ENCODE peak calls at places on chromosome 11, in six cellular contexts. S, N, P, R, F and I are unnamed samples.

GRCh38 chr11:103530257-103530656 is 421.0 kb downstream of the DYNC2H1 start:
- DNase-seq in S (no peak), F (no peak), R (no peak), N (no peak), P (no peak), I (no peak)

GRCh38 chr11:94305146-94305545 is 766 bp downstream of the IZUMO1R start:
- DNase-seq in N (no peak), R (no peak), F (no peak), P (no peak), S (no peak), I (no peak)

GRCh38 chr11:125141686-125142535 is 22.6 kb upstream of the PKNOX2 start:
- DNase-seq in P (peak; percentile 80), N (no peak), F (peak; percentile 52), R (peak; percentile 66), S (peak; percentile 29), I (peak; percentile 85)

GRCh38 chr11:9858218-9858617 is 194.3 kb downstream of the SWAP70 start:
- DNase-seq in N (no peak), P (no peak), S (no peak), F (no peak), R (no peak), I (peak; percentile 12)

GRCh38 chr11:100635194-100635593 is 51.9 kb upstream of the ARHGAP42 start:
- DNase-seq in F (no peak), P (no peak), N (no peak), S (no peak), R (no peak), I (no peak)

GRCh38 chr11:134792677-134793076 is 380.6 kb upstream of the B3GAT1 start:
- DNase-seq in P (no peak), R (no peak), F (no peak), S (no peak), N (no peak), I (no peak)

GRCh38 chr11:32602657-32603410 is 19.2 kb downstream of the EIF3M start:
- DNase-seq in R (no peak), N (peak; percentile 62), S (no peak), F (no peak), P (no peak), I (no peak)

GRCh38 chr11:44174846-44175245 is 79.4 kb downstream of the EXT2 start:
- DNase-seq in P (no peak), F (no peak), S (no peak), N (no peak), R (no peak), I (no peak)

GRCh38 chr11:10478574-10479550 is 23.8 kb downstream of the AMPD3 start:
- DNase-seq in R (no peak), S (peak; percentile 26), P (no peak), F (no peak), N (no peak), I (no peak)

GRCh38 chr11:68843052-68843561 is 1.4 kb upstream of the CPT1A start:
- DNase-seq in P (peak; percentile 63), R (no peak), S (no peak), F (no peak), N (peak; percentile 32), I (no peak)

GRCh38 chr11:119093951-119094815 is 7.5 kb downstream of the DPAGT1 start:
- DNase-seq in P (peak; percentile 48), R (peak; percentile 49), N (no peak), F (no peak), S (peak; percentile 80), I (peak; percentile 44)

GRCh38 chr11:93603225-93603624 is 58.3 kb upstream of the CEP295 start:
- DNase-seq in N (no peak), F (no peak), P (no peak), R (no peak), S (no peak), I (no peak)

GRCh38 chr11:118111019-118111743 is 24.4 kb upstream of the SMIM35 start:
- DNase-seq in S (no peak), N (no peak), P (no peak), R (no peak), F (peak; percentile 52), I (no peak)

GRCh38 chr11:45254070-45254469 is 32.1 kb downstream of the SYT13 start:
- DNase-seq in S (no peak), N (no peak), F (no peak), R (no peak), P (no peak), I (no peak)

GRCh38 chr11:16030664-16031063 is 325.7 kb downstream of the SOX6 start:
- DNase-seq in N (no peak), F (no peak), R (no peak), S (no peak), P (no peak), I (no peak)
- TF ChIP-seq CTCF in N (no peak), F (no peak), R (no peak), S (no peak), P (no peak), I (no peak)

DNA sequence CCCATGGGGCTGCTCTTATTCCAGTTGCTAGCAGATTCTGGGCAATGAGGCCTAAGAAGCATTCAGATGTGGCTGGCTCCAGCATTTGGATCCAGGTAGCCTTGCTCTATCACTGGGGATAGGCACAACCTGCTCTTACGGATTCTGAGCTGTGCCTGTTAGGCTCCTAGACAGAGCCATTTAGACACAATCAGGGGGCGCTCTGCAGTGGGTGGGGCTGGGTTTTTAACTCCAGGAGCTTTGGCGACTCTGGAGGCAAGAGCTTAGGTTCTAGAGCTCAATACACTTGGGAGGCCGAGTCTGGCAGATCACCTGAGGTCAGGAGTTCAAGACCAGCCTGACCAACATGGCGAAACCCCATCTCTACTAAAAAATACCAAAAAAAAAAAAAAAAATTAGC is 32.0 kb downstream of the KCNC1 start:
- DNase-seq in P (no peak), N (no peak), R (no peak), F (no peak), S (no peak), I (peak; percentile 0)
- TF ChIP-seq CTCF in P (no peak), N (peak; percentile 13), R (no peak), F (no peak), S (no peak), I (no peak)

DNA sequence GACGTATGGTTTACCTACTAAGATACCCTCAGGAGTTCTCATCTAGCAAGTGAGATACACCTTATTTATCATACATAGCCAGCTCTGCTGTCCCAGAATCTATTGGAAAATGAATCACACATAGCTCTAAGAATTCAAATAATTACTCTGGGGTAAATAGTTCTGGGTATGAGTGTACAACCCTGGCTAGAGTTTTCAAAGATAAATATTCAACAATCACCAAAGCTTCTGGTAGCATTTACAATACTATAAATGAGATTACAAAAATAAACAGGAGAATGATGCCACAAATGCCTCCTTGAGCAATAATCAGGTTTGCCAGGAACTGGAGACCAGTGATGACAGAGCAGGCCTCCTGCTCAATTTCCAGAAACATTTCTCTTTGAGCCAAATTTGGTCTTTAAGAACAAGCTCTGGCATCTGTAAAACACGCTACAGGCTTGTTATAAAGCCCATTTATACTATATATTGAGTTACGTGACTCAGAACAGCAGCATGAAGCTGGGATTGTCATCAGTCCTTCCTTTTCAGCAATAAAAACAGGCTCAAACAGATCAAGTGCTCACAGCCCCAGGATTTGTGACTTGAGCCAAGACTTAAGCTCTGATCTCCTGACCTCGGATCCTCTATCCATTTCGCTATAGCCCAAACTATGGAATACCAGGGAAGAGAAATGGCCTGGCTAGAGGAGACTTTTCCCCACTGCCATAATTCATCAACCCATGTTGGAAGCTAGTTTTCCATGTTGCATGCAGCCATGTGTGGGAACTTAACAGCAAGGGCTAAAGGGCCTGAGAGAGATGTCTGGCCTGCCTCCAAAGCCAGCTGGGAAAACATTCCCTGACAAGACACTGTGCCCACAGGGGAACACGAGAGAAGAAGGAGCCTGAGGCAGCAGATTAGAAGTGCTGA is 19.7 kb downstream of the RAB30 start:
- DNase-seq in S (no peak), F (no peak), R (no peak), P (no peak), N (peak; percentile 89), I (peak; percentile 12)
- TF ChIP-seq CTCF in S (no peak), F (no peak), R (no peak), P (no peak), N (no peak), I (no peak)

GRCh38 chr11:61581030-61581928 is at the start of gene SYT7:
- DNase-seq in R (peak; percentile 96), P (peak; percentile 96), N (peak; percentile 95), F (peak; percentile 99), S (peak; percentile 97), I (peak; percentile 100)
- TF ChIP-seq CTCF in R (peak; percentile 5), P (peak; percentile 55), N (no peak), F (no peak), S (no peak), I (no peak)

GRCh38 chr11:79403839-79404238 is 37.0 kb downstream of the TENM4 start:
- DNase-seq in F (no peak), P (no peak), S (no peak), N (no peak), R (no peak), I (no peak)

GRCh38 chr11:79404325-79404724 is 36.5 kb downstream of the TENM4 start:
- DNase-seq in P (no peak), N (no peak), S (no peak), F (no peak), R (no peak), I (no peak)

GRCh38 chr11:79402912-79403311 is 37.9 kb downstream of the TENM4 start:
- DNase-seq in P (no peak), N (no peak), R (no peak), F (no peak), S (no peak), I (no peak)

GRCh38 chr11:79400206-79400605 is 40.6 kb downstream of the TENM4 start:
- DNase-seq in N (no peak), P (no peak), R (no peak), F (no peak), S (no peak), I (no peak)

GRCh38 chr11:79400717-79401330 is 40.0 kb downstream of the TENM4 start:
- DNase-seq in S (no peak), N (no peak), P (peak; percentile 23), F (peak; percentile 54), R (peak; percentile 60), I (peak; percentile 57)
- TF ChIP-seq CTCF in S (peak; percentile 43), N (peak; percentile 67), P (peak; percentile 50), F (peak; percentile 26), R (peak; percentile 77), I (peak; percentile 68)

GRCh38 chr11:12808519-12808918 is 134.3 kb downstream of the TEAD1 start:
- DNase-seq in N (no peak), P (no peak), R (no peak), F (no peak), S (no peak), I (no peak)
- TF ChIP-seq CTCF in N (no peak), P (no peak), R (no peak), F (no peak), S (no peak), I (no peak)

DNA sequence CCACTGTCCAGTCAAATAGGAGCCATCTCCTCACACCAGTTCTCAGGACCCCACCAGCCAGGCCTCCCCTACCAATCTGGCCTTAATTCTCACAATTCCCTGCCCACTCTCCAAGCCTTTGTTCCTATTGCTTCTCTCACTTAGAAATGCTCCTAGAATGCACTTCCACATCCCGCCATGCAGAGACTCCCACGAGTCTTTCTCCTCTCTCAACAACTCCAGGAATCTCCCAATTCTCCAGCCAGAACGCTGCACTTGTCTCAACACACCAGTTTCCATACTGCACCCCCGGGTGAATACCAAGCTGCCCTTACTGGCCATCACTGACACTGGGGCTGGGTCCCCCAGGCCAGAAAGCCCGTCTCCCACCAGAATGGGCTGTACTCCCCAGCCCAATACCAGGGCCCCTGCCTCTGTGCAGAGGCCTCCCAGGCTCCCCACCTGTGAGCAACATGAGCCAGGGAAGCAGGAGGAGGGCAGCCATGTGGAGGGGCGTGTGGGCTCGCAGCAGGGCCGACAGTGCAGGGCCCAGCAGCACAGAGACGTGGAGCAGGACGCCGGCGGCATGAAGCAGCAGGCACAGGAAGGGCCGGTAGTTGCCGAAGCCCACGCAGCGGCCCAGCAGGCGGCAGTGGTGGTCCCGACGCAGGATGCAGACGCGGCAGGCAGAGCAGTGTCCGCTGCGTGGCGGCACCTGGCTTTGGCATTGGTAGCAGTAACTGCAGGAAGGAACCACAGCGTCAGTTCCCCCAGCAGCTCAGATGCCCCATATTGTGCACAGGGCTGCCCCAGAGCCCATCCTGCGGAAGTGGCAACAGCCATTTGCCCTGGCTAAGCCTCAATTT is 2.4 kb downstream of the ZDHHC24 start:
- DNase-seq in N (no peak), P (peak; percentile 76), F (peak; percentile 53), R (no peak), S (no peak), I (peak; percentile 70)
- TF ChIP-seq CTCF in N (peak; percentile 56), P (peak; percentile 64), F (no peak), R (peak; percentile 70), S (no peak), I (peak; percentile 36)